ENCODE peak calls at places on chromosomes 4 and X, in seven cellular contexts. S is substantia nigra; N is IMR-90; E is caudate nucleus; C is Right ventricle myocardium superior; D is neural progenitor cell; J is stimulated activated CD8-positive, alpha-beta memory T cell treated with anti-CD3 and anti-CD28 coated beads, Interleukin-15, amount 100 ng/mL, for 24 hours. F is an unnamed sample.

GRCh38 chrX:17499512-17499911 is 124.5 kb downstream of the NHS start:
- DNase-seq in S (no peak), N (no peak), E (no peak), C (no peak), D (no peak), J (no peak), F (no peak)

GRCh38 chr4:41012308-41012707 is 202.0 kb downstream of the APBB2 start:
- DNase-seq in S (no peak), N (peak; percentile 51), E (no peak), C (no peak), D (no peak), J (no peak), F (no peak)

GRCh38 chrX:77694491-77694890 is 91.5 kb downstream of the ATRX start:
- DNase-seq in S (no peak), N (no peak), E (no peak), C (no peak), D (no peak), J (no peak), F (no peak)

GRCh38 chr4:16264798-16265197 is 38.5 kb upstream of the TAPT1 start:
- DNase-seq in S (no peak), N (peak; percentile 58), E (no peak), C (no peak), D (peak; percentile 25), J (no peak), F (no peak)

GRCh38 chr4:38868055-38868965 is 704 bp downstream of the FAM114A1 start:
- DNase-seq in S (no peak), N (peak; percentile 60), E (no peak), C (peak; percentile 75), D (peak; percentile 12), J (no peak), F (no peak)

GRCh38 chr4:184096561-184097239 is 121.0 kb downstream of the ENPP6 start:
- DNase-seq in S (no peak), N (peak; percentile 49), E (no peak), C (no peak), D (no peak), J (no peak), F (no peak)

GRCh38 chr4:86595426-86595805 is 1.3 kb downstream of the PTPN13 start:
- DNase-seq in S (no peak), N (peak; percentile 30), E (no peak), C (no peak), D (peak; percentile 36), J (no peak), F (no peak)

GRCh38 chr4:6308890-6309643 is 39.4 kb downstream of the WFS1 start:
- DNase-seq in S (no peak), N (no peak), E (no peak), C (no peak), D (peak; percentile 83), J (no peak), F (peak; percentile 40)

GRCh38 chr4:127533028-127533700 is 99.6 kb upstream of the INTU start:
- DNase-seq in S (no peak), N (peak; percentile 17), E (no peak), C (peak; percentile 64), D (no peak), J (no peak), F (no peak)

GRCh38 chrX:47566841-47567240 is 5.8 kb downstream of the ARAF start:
- DNase-seq in S (no peak), N (no peak), E (no peak), C (no peak), D (no peak), J (no peak), F (no peak)

GRCh38 chr4:136001791-136002190 is 1530.5 kb downstream of the PCDH18 start:
- DNase-seq in S (no peak), N (no peak), E (no peak), C (no peak), D (no peak), J (no peak), F (no peak)

GRCh38 chr4:3868146-3868840 is 102.1 kb downstream of the ADRA2C start:
- DNase-seq in S (no peak), N (peak; percentile 20), E (no peak), C (no peak), D (peak; percentile 87), J (no peak), F (no peak)

GRCh38 chrX:149950681-149951080 is 12.4 kb upstream of the EOLA2 start:
- DNase-seq in S (no peak), N (peak; percentile 67), E (no peak), C (no peak), D (peak; percentile 27), J (no peak), F (peak; percentile 35)

GRCh38 chr4:155099231-155099630 is 109.2 kb upstream of the NPY2R start:
- DNase-seq in S (no peak), N (no peak), E (no peak), C (no peak), D (peak; percentile 18), J (no peak), F (no peak)

F was measured in Calu3.